ENCODE peak calls at places on chromosomes 3 and 15, in seven cellular contexts. R is astrocyte of the spinal cord, H is cardiac muscle cell, X is Calu3, O is heart left ventricle, C is colonic mucosa, N is HFF-Myc. B is an unnamed sample.

GRCh38 chr15:59247364-59247763 is 40.7 kb downstream of the LDHAL6B start:
- DNase-seq in X (peak), N (peak), O (peak), C (peak), R (peak), H (peak), B (peak)

GRCh38 chr3:73188707-73189106 is 127.2 kb downstream of the EBLN2 start:
- DNase-seq in N (no peak), R (no peak), O (no peak), C (no peak), H (no peak), X (no peak), B (no peak)

GRCh38 chr3:195250473-195251251 is 20.3 kb downstream of the XXYLT1 start:
- DNase-seq in C (peak), H (peak), R (peak), N (no peak), O (peak), X (no peak), B (no peak)

GRCh38 chr3:180789774-180790173 is 110.5 kb upstream of the CCDC39 start:
- DNase-seq in N (no peak), C (no peak), O (no peak), H (no peak), R (no peak), X (no peak), B (no peak)

GRCh38 chr3:120770891-120771290 is 28.3 kb downstream of the GTF2E1 start:
- DNase-seq in O (no peak), R (no peak), X (no peak), N (no peak), C (no peak), H (no peak), B (no peak)

GRCh38 chr15:65981837-65982696 is 112.8 kb downstream of the RAB11A start:
- DNase-seq in N (no peak), C (peak), R (no peak), X (peak), H (no peak), O (no peak), B (no peak)

GRCh38 chr3:151227438-151228290 is 24.6 kb upstream of the GPR171 start:
- DNase-seq in H (peak), O (peak), C (peak), X (peak), N (peak), R (peak), B (peak)

GRCh38 chr3:132135628-132136333 is 101.0 kb upstream of the CPNE4 start:
- DNase-seq in O (no peak), H (peak), R (peak), X (peak), N (peak), C (no peak), B (peak)

GRCh38 chr3:101945980-101946379 is 96.7 kb downstream of the NFKBIZ start:
- DNase-seq in X (no peak), N (no peak), H (no peak), R (no peak), O (no peak), C (no peak), B (no peak)

GRCh38 chr15:39834256-39834655 is 51.6 kb upstream of the FSIP1 start:
- DNase-seq in N (no peak), C (no peak), R (peak), X (no peak), O (no peak), H (peak), B (no peak)

GRCh38 chr3:169659858-169660614 is 3.5 kb downstream of the MECOM start:
- DNase-seq in H (peak), R (peak), X (peak), C (no peak), O (no peak), N (no peak), B (no peak)

GRCh38 chr15:32957219-32957618 is 237.3 kb downstream of the FMN1 start:
- DNase-seq in C (no peak), H (no peak), N (no peak), R (no peak), X (no peak), O (no peak), B (no peak)

GRCh38 chr15:74041311-74041756 is 41.0 kb downstream of the GOLGA6A start:
- DNase-seq in C (no peak), N (no peak), O (no peak), R (no peak), H (peak), X (no peak), B (no peak)

GRCh38 chr3:124701687-124702086 is 28.6 kb upstream of the UMPS start:
- DNase-seq in C (no peak), R (peak), N (no peak), O (no peak), X (no peak), H (peak), B (no peak)

GRCh38 chr15:81469154-81469553 is 95.1 kb upstream of the TMC3 start:
- DNase-seq in N (no peak), C (no peak), X (no peak), R (no peak), O (no peak), H (no peak), B (no peak)

GRCh38 chr3:53680026-53680425 is 166.2 kb downstream of the CHDH start:
- DNase-seq in R (peak), H (peak), X (no peak), O (peak), C (no peak), N (no peak), B (no peak)

GRCh38 chr15:75452364-75452967 is 976 bp upstream of the SIN3A start:
- DNase-seq in O (peak), H (peak), C (peak), N (no peak), R (peak), X (peak), B (no peak)

GRCh38 chr3:150078983-150079739 is 108.5 kb upstream of the PFN2 start:
- DNase-seq in N (no peak), R (peak), O (no peak), C (no peak), H (peak), X (no peak), B (peak)

GRCh38 chr15:91186892-91187644 is 87.0 kb downstream of the SV2B start:
- DNase-seq in R (peak), H (peak), X (peak), O (no peak), C (no peak), N (peak), B (no peak)

GRCh38 chr3:149342413-149343340 is 9.2 kb upstream of the TM4SF18 start:
- DNase-seq in X (peak), O (no peak), N (no peak), R (peak), H (peak), C (no peak), B (no peak)

GRCh38 chr15:74790080-74790916 is 8.4 kb downstream of the CSK start:
- DNase-seq in X (peak), R (peak), O (peak), H (peak), C (peak), N (no peak), B (peak)

GRCh38 chr3:127456471-127457093 is 134.0 kb downstream of the TPRA1 start:
- DNase-seq in H (peak), C (no peak), R (peak), N (peak), O (no peak), X (peak), B (no peak)

GRCh38 chr3:158483701-158484100 is 87.3 kb upstream of the MLF1 start:
- DNase-seq in H (no peak), N (no peak), R (no peak), C (no peak), X (no peak), O (no peak), B (no peak)

GRCh38 chr3:53194218-53195065 is 33.4 kb downstream of the PRKCD start:
- DNase-seq in R (peak), H (peak), O (peak), C (no peak), N (peak), X (no peak), B (no peak)

GRCh38 chr15:45594835-45595530 is 7.8 kb downstream of the BLOC1S6 start:
- DNase-seq in O (no peak), H (no peak), N (no peak), R (no peak), C (no peak), X (no peak), B (no peak)

GRCh38 chr3:142614059-142614626 is 17.9 kb downstream of the PLS1 start:
- DNase-seq in H (no peak), R (no peak), C (no peak), N (no peak), X (no peak), O (no peak), B (no peak)

GRCh38 chr3:98699132-98699531 is 64.0 kb upstream of the ST3GAL6 start:
- DNase-seq in H (no peak), O (no peak), X (peak), R (no peak), C (no peak), N (no peak), B (no peak)

GRCh38 chr3:169668957-169669681 is 5.6 kb upstream of the MECOM start:
- DNase-seq in O (peak), X (peak), C (peak), N (no peak), H (peak), R (peak), B (no peak)

GRCh38 chr3:186789554-186790260 is 6.3 kb downstream of the EIF4A2 start:
- DNase-seq in C (no peak), R (peak), N (no peak), X (no peak), H (no peak), O (no peak), B (no peak)

GRCh38 chr3:182491571-182491970 is 301.7 kb upstream of the ATP11B start:
- DNase-seq in H (no peak), N (no peak), O (no peak), X (no peak), C (no peak), R (no peak), B (no peak)

GRCh38 chr15:67809441-67809840 is 15.9 kb upstream of the SKOR1 start:
- DNase-seq in N (no peak), H (no peak), O (no peak), C (no peak), X (no peak), R (no peak), B (no peak)

GRCh38 chr3:121894191-121894990 is at the start of gene SLC15A2:
- DNase-seq in R (peak), C (no peak), X (no peak), O (peak), H (peak), N (no peak), B (no peak)

GRCh38 chr3:134640872-134641470 is 9.9 kb downstream of the KY start:
- DNase-seq in H (peak), C (peak), R (peak), N (peak), O (no peak), X (peak), B (no peak)

GRCh38 chr3:120764206-120764605 is 21.7 kb downstream of the GTF2E1 start:
- DNase-seq in H (no peak), C (no peak), X (no peak), R (no peak), O (no peak), N (no peak), B (no peak)

GRCh38 chr15:49331951-49332350 is 91.1 kb upstream of the FGF7 start:
- DNase-seq in R (no peak), X (no peak), N (no peak), O (no peak), C (no peak), H (no peak), B (no peak)

GRCh38 chr15:82530606-82531379 is 9.5 kb downstream of the RPS17 start:
- DNase-seq in C (peak), R (peak), O (peak), H (peak), N (no peak), X (peak), B (no peak)

GRCh38 chr15:89631902-89632264 is 23.4 kb downstream of the KIF7 start:
- DNase-seq in X (no peak), H (no peak), N (no peak), O (no peak), C (no peak), R (no peak), B (no peak)

GRCh38 chr3:175893566-175893965 is 1034.4 kb downstream of the NAALADL2 start:
- DNase-seq in R (no peak), H (no peak), X (no peak), N (no peak), C (no peak), O (no peak), B (no peak)

GRCh38 chr3:194440756-194441155 is 41.7 kb upstream of the GP5 start:
- DNase-seq in H (no peak), X (no peak), O (no peak), N (no peak), R (no peak), C (no peak), B (no peak)

GRCh38 chr3:69320867-69321266 is 65.0 kb downstream of the FRMD4B start:
- DNase-seq in X (no peak), C (no peak), R (no peak), N (no peak), H (peak), O (peak), B (no peak)

GRCh38 chr3:541328-541727 is 344.8 kb downstream of the CHL1 start:
- DNase-seq in C (no peak), O (no peak), R (no peak), X (no peak), H (no peak), N (no peak), B (no peak)

GRCh38 chr3:536417-536813 is 339.9 kb downstream of the CHL1 start:
- DNase-seq in N (no peak), X (no peak), O (no peak), H (no peak), C (no peak), R (no peak), B (no peak)

DNA sequence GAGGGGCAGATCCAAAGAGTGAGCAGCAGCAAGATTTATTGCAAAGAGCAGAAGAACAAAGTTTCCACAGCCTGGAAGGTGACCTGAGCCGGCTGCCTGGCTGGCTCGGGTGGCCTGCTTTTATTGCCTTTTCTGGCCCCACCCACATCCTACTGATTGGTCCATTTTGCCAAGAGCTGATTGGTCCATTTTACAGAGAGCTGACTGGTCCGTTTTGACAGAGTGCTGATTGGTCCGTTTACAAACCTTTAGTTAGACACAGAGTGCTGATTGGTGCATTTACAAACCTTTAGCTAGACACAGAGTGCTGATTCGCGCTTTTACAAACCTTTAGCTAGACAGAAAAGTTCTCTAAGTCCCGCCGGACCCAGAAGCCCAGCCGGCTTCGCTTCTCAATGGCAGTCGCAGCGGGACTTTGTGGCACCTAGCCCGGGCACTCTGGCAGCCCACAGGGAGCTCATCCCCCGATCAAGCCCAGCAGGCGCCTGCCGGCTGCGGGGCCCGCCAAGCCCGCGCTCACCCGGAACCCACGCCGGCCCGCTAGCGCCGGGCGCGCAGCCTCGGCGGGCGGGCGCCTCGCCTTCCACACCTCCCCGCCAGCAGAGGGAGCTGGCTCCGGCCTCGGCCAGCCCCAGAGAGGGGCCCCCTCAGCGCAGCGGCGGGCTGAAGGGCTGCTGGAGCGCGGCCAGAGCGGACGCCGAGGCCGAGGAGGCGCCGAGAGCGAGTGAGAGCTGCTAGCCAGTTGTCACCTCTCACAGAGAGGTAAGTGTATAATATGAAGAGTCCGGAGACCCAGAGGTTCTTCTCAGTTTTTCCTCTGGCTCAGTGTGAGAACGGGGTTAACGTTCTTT is 339.2 kb downstream of the CHL1 start:
- DNase-seq in O (peak), C (peak), N (no peak), H (peak), R (peak), X (no peak), B (no peak)
- TF ChIP-seq CTCF in O (no peak), C (no peak), N (no peak), H (no peak), R (peak), X (no peak), B (no peak)

GRCh38 chr3:47476330-47476626 is 537 bp upstream of the SCAP start:
- DNase-seq in C (no peak), N (no peak), R (no peak), X (no peak), O (no peak), H (no peak), B (no peak)
- TF ChIP-seq CTCF in C (no peak), N (no peak), R (no peak), X (no peak), O (no peak), H (no peak), B (no peak)

DNA sequence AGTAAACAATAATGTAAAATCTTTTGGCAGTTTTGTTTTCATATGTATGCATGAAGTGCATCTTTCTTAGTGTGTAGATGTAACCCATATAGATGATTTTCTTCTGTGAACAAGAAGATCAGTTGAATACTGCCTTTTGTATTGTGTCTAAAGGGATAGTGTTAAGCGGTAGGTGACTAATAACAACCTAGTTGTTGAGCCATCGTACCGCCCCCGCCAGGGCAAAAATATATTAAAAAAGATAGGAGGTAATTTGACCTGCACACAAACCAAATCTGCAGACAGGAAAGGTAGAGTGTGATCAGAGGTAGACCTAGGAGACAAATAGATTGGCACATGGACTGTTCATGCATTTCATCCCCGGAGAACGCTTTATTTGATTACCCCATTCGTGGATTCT is 3.3 kb upstream of the GMNC start:
- DNase-seq in X (peak), N (no peak), C (no peak), R (no peak), O (no peak), H (no peak), B (no peak)
- TF ChIP-seq CTCF in X (no peak), N (no peak), C (no peak), R (no peak), O (no peak), H (no peak), B (no peak)

GRCh38 chr3:184082034-184082433 is 14.8 kb upstream of the HTR3E start:
- DNase-seq in R (no peak), O (no peak), N (no peak), H (no peak), X (no peak), C (no peak), B (no peak)

GRCh38 chr3:184081116-184081830 is 15.6 kb upstream of the HTR3E start:
- DNase-seq in C (no peak), H (no peak), R (no peak), O (no peak), N (no peak), X (no peak), B (no peak)

GRCh38 chr3:184078851-184079250 is 18.0 kb upstream of the HTR3E start:
- DNase-seq in C (no peak), N (no peak), X (no peak), H (no peak), O (no peak), R (peak), B (peak)

GRCh38 chr3:184085389-184085852 is 11.4 kb upstream of the HTR3E start:
- DNase-seq in H (peak), N (no peak), C (no peak), X (no peak), O (no peak), R (no peak), B (no peak)

DNA sequence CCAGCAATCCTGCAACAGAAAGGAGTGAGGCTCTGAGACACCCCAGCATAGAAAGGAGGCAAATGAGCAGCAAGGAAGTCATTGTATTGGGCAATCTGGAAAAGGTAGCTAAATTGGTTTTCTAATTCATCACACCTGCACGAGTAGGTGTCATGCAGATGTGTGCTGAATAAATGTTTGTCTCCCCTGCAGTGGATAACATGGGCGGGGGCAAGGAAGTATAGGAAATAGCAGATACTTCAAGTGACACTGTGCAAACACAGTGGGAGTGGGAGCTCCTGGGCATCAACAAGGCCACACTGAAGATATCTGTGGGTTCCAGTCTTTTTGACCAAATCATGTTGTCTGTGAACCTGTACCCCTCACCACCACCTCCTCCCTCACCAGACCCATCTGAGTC is 14.4 kb upstream of the HTR3E start:
- DNase-seq in H (no peak), N (no peak), O (no peak), C (no peak), X (no peak), R (no peak), B (no peak)
- TF ChIP-seq CTCF in H (no peak), N (no peak), O (no peak), C (no peak), X (no peak), R (no peak), B (no peak)

DNA sequence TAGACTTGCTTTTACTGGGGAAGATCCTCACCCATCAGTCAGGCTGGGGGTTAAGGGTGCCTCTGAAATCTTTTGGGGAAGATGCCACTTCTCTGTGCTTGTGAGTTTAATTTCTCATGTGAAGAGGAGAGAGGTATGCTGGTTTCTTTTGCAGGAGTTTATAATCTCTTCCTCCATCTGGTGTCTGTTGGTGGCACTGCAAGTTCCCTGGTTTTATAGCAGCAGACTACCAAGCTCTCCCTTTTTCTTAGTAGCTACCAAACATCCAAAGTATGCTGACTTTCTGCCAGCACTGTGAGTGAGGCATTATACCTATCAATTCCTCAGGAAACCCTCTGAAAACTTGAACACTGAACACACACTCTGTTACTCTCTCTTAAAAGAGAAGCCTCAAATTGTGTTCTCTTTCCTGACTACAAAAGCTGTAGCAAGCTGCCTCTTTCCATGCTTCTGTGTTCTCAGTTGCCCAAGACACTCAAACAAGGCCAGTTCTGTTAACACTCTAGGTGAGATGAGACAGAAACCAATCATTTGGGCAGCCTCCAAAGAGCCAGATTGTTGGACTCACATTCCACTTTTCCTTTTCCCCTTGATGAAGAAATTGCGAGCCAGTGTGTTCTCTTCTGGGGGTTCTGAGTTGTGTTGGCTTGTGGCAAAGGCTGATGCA is 299.5 kb downstream of the GAP43 start:
- DNase-seq in O (no peak), H (peak), R (peak), C (no peak), N (peak), X (peak), B (no peak)
- TF ChIP-seq CTCF in O (peak), H (peak), R (peak), C (no peak), N (peak), X (peak), B (peak)

GRCh38 chr3:157204431-157204830 is 44.5 kb upstream of the CCNL1 start:
- DNase-seq in X (no peak), N (no peak), H (peak), O (no peak), C (no peak), R (peak), B (peak)
- TF ChIP-seq CTCF in X (peak), N (peak), H (peak), O (peak), C (peak), R (peak), B (peak)

GRCh38 chr3:30130391-30130790 is 476.0 kb upstream of the TGFBR2 start:
- DNase-seq in O (no peak), R (no peak), X (no peak), N (no peak), H (no peak), C (no peak), B (no peak)
- TF ChIP-seq CTCF in O (no peak), R (no peak), X (no peak), N (no peak), H (no peak), C (no peak), B (no peak)

B was measured in AG09319.